ENCODE peak calls at places on chromosome 21, in four cellular contexts. C is IMR-90, Z is K562, J is HepG2. H is an unnamed sample.

GRCh38 chr21:44736291-44737004 is 25.1 kb upstream of the TSPEAR start:
- DNase-seq in Z (no peak), J (peak), C (no peak), H (peak)

GRCh38 chr21:44432841-44433790 is 22.2 kb upstream of the LRRC3 start:
- DNase-seq in C (no peak), Z (no peak), J (no peak), H (no peak)

GRCh38 chr21:33029975-33030461 is 4.3 kb downstream of the OLIG2 start:
- DNase-seq in Z (no peak), J (no peak), C (no peak), H (no peak)

GRCh38 chr21:32382108-32382601 is 10.7 kb downstream of the URB1 start:
- DNase-seq in C (peak), J (no peak), Z (no peak), H (no peak)

GRCh38 chr21:40471103-40471502 is 375.9 kb downstream of the DSCAM start:
- DNase-seq in J (no peak), C (no peak), Z (no peak), H (no peak)

GRCh38 chr21:44557491-44558328 is 885 bp downstream of the KRTAP10-3 start:
- DNase-seq in Z (no peak), J (no peak), C (no peak), H (no peak)

GRCh38 chr21:36072453-36073167 is 2.8 kb downstream of the CBR1 start:
- DNase-seq in Z (no peak), C (no peak), J (no peak), H (no peak)

GRCh38 chr21:41195311-41195710 is 27.4 kb downstream of the BACE2 start:
- DNase-seq in C (no peak), Z (no peak), J (no peak), H (no peak)

GRCh38 chr21:25639167-25639921 is at the start of gene JAM2:
- DNase-seq in C (peak), J (no peak), Z (peak), H (no peak)

GRCh38 chr21:37367301-37367757 is 756 bp downstream of the DYRK1A start:
- DNase-seq in Z (no peak), C (no peak), J (no peak), H (no peak)

GRCh38 chr21:36641346-36641745 is 57.6 kb upstream of the SIM2 start:
- DNase-seq in J (no peak), C (no peak), Z (no peak), H (no peak)

GRCh38 chr21:17051054-17051453 is 461.8 kb upstream of the CXADR start:
- DNase-seq in C (no peak), J (no peak), Z (no peak), H (no peak)

GRCh38 chr21:23438081-23438480 is 2169.2 kb downstream of the MRPL39 start:
- DNase-seq in C (no peak), Z (no peak), J (no peak), H (no peak)

GRCh38 chr21:25638634-25639166 is 358 bp upstream of the JAM2 start:
- DNase-seq in J (no peak), Z (no peak), C (peak), H (no peak)

GRCh38 chr21:16563795-16564194 is 834.0 kb downstream of the USP25 start:
- DNase-seq in C (no peak), Z (no peak), J (peak), H (peak)

GRCh38 chr21:41715649-41716321 is 51.1 kb downstream of the RIPK4 start:
- DNase-seq in C (no peak), J (peak), Z (no peak), H (peak)

GRCh38 chr21:41168391-41169257 is 664 bp downstream of the BACE2 start:
- DNase-seq in C (peak), Z (no peak), J (no peak), H (peak)

GRCh38 chr21:45977396-45977795 is 4.2 kb upstream of the COL6A1 start:
- DNase-seq in J (no peak), C (no peak), Z (no peak), H (no peak)
- TF ChIP-seq MAZ in J (no peak), C (no peak), Z (no peak), H (no peak)

DNA sequence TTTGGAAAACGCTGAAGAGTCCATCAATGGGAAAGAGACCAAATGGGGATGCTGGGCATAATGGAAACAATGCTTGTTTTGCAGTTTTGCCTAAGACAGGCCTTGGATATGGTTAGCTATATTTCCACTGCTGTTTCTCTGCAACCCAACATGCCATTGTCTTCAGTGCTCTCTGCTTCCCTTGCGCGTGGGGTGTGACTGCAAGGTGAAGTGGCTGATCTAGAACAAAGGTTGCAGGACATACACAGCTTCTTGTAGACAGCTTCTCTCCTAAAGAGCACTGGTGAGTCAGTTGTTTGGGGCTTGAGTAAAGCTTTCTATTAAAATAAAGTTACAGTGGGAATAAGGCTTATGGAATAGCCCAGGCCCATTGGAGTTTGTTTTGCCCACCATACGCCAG is 33.0 kb downstream of the RUNX1 start:
- DNase-seq in Z (no peak), J (no peak), C (no peak), H (no peak)
- TF ChIP-seq MAZ in Z (no peak), J (no peak), C (no peak), H (no peak)

GRCh38 chr21:34846214-34846575 is 177.4 kb downstream of the CLIC6 start:
- DNase-seq in J (no peak), C (no peak), Z (no peak), H (no peak)

GRCh38 chr21:34844924-34845238 is 176.1 kb downstream of the CLIC6 start:
- DNase-seq in C (no peak), J (no peak), Z (no peak), H (no peak)

GRCh38 chr21:34844033-34844923 is 175.5 kb downstream of the CLIC6 start:
- DNase-seq in Z (no peak), J (no peak), C (peak), H (no peak)

GRCh38 chr21:34845521-34846213 is 176.9 kb downstream of the CLIC6 start:
- DNase-seq in J (no peak), C (peak), Z (no peak), H (no peak)

DNA sequence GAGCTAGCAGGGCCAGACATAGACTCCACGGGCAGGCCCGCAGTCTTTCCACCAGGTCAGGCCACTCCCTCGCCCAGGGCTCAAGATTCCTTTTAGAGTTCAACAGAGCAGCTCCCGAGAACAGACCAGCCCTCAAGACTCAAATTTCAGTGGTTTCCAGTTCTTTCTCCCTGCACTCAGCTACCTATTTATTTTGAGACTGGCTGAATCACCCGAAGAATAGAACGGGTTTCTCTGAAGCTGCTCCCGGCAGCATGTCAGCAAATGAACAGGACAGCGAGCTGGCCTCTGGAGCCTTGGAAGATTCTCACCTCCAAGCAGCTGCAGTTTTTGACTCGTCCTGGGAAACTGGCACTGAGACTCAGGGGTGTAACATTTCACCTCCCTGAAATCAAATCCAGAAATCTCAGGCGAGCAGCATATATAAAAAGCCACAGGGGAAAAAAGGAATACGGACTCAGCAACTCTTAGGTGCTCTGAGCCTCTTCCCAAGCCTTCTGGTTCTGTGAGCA is 177.9 kb downstream of the CLIC6 start:
- DNase-seq in C (peak), J (no peak), Z (no peak), H (peak)
- TF ChIP-seq MAZ in C (no peak), J (no peak), Z (no peak), H (no peak)

GRCh38 chr21:27261676-27262075 is 294.8 kb upstream of the ADAMTS5 start:
- DNase-seq in J (no peak), Z (no peak), C (no peak), H (no peak)
- TF ChIP-seq MAZ in J (no peak), Z (no peak), C (no peak), H (no peak)

GRCh38 chr21:38645282-38645681 is 147.0 kb upstream of the ERG start:
- DNase-seq in C (peak), J (no peak), Z (no peak), H (no peak)
- TF ChIP-seq MAZ in C (no peak), J (no peak), Z (no peak), H (no peak)

GRCh38 chr21:42841156-42841915 is 38.0 kb downstream of the WDR4 start:
- DNase-seq in C (no peak), Z (no peak), J (no peak), H (no peak)
- TF ChIP-seq MAZ in C (no peak), Z (no peak), J (no peak), H (no peak)

GRCh38 chr21:29208666-29209059 is 78.2 kb downstream of the MAP3K7CL start:
- DNase-seq in Z (no peak), J (no peak), C (peak), H (no peak)
- TF ChIP-seq MAZ in Z (no peak), J (no peak), C (no peak), H (no peak)

DNA sequence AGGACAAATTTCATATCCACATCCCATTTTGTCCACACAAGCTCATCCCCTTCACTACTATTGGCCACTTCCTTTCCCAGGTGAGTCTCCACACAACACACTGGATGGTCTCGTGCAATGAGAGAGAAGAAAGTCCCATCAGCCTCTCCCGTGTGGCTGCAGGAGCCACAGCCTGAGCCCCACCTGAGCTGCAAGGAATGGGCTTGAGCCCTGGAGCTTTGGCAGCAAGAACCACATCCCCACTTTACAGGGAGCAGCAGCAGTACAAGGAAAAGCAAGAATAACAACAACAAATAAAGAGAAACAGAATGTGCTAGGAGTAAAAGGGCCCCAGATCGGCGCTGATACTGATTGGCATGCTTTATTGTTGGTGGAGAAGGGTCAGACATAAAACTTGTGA is 117.7 kb downstream of the TPTE start:
- DNase-seq in C (no peak), Z (no peak), J (no peak), H (no peak)
- TF ChIP-seq MAZ in C (no peak), Z (no peak), J (no peak), H (no peak)